ENCODE peak calls at places on chromosome 1, in eight cellular contexts. G, Q, J, B, K, F, E and R are unnamed samples. For H3K4me1, the result is how much of the 10 kb centered on the place peaks cover.

GRCh38 chr1:26602378-26602959 is 72.9 kb downstream of the RPS6KA1 start:
- DNase-seq in G (peak), Q (peak), J (no peak), B (no peak), K (peak), F (peak), E (peak), R (peak)

GRCh38 chr1:170149241-170149640 is 3.5 kb downstream of the NTMT2 start:
- DNase-seq in G (no peak), Q (no peak), J (no peak), B (no peak), K (no peak), F (no peak), E (no peak), R (no peak)

GRCh38 chr1:169368406-169368769 is 393 bp downstream of the BLZF1 start:
- DNase-seq in G (no peak), Q (no peak), J (no peak), B (no peak), K (no peak), F (peak), E (peak), R (peak)

GRCh38 chr1:165597883-165598675 is 33.0 kb upstream of the MGST3 start:
- DNase-seq in G (peak), Q (peak), J (peak), B (peak), K (peak), F (peak), E (peak), R (peak)

GRCh38 chr1:87592156-87592555 is 263.5 kb downstream of the LMO4 start:
- DNase-seq in G (no peak), Q (no peak), J (no peak), B (no peak), K (no peak), F (no peak), E (no peak), R (no peak)

GRCh38 chr1:39409055-39409816 is 82.2 kb upstream of the BMP8A start:
- DNase-seq in G (peak), Q (peak), J (no peak), B (peak), K (peak), F (peak), E (no peak), R (no peak)

GRCh38 chr1:100396651-100397050 is 44.3 kb downstream of the CDC14A start:
- DNase-seq in G (no peak), Q (no peak), J (no peak), B (no peak), K (no peak), F (no peak), E (no peak), R (no peak)

GRCh38 chr1:29713857-29714256 is 477.5 kb downstream of the PTPRU start:
- DNase-seq in G (no peak), Q (no peak), J (no peak), B (no peak), K (no peak), F (no peak), E (no peak), R (peak)

GRCh38 chr1:160070243-160071163 is 543 bp upstream of the KCNJ10 start:
- DNase-seq in G (peak), Q (peak), J (peak), B (peak), K (peak), F (peak), E (peak), R (peak)

GRCh38 chr1:74468982-74469603 is 43.3 kb downstream of the LRRC53 start:
- DNase-seq in G (no peak), Q (peak), J (no peak), B (no peak), K (peak), F (peak), E (no peak), R (peak)

GRCh38 chr1:2312589-2313301 is 78.6 kb downstream of the MORN1 start:
- DNase-seq in G (no peak), Q (no peak), J (no peak), B (no peak), K (no peak), F (no peak), E (no peak), R (no peak)

GRCh38 chr1:222798111-222798510 is 16.7 kb upstream of the DISP1 start:
- DNase-seq in G (no peak), Q (peak), J (no peak), B (no peak), K (no peak), F (no peak), E (no peak), R (peak)

GRCh38 chr1:89622895-89623294 is 10.0 kb upstream of the LRRC8C start:
- DNase-seq in G (no peak), Q (peak), J (no peak), B (no peak), K (peak), F (peak), E (no peak), R (no peak)

GRCh38 chr1:213669964-213670691 is 317.6 kb upstream of the PROX1 start:
- DNase-seq in G (peak), Q (no peak), J (no peak), B (no peak), K (peak), F (no peak), E (no peak), R (no peak)

GRCh38 chr1:230191079-230191478 is 124.0 kb downstream of the GALNT2 start:
- DNase-seq in G (no peak), Q (peak), J (no peak), B (peak), K (no peak), F (peak), E (no peak), R (peak)

GRCh38 chr1:59506952-59507351 is 210.1 kb downstream of the FGGY start:
- DNase-seq in G (no peak), Q (peak), J (no peak), B (peak), K (no peak), F (peak), E (no peak), R (peak)

GRCh38 chr1:12229835-12230548 is at the start of gene VPS13D:
- DNase-seq in G (peak), Q (peak), J (peak), B (peak), K (peak), F (peak), E (peak), R (peak)

GRCh38 chr1:59178803-59179202 is 118.1 kb upstream of the FGGY start:
- DNase-seq in G (no peak), Q (no peak), J (no peak), B (no peak), K (no peak), F (no peak), E (no peak), R (no peak)

GRCh38 chr1:112700290-112701226 is 6.4 kb downstream of the RHOC start:
- DNase-seq in G (peak), Q (peak), J (peak), B (peak), K (peak), F (peak), E (peak), R (peak)

GRCh38 chr1:227541796-227542152 is 21.6 kb upstream of the ZNF678 start:
- DNase-seq in G (peak), Q (no peak), J (no peak), B (no peak), K (peak), F (no peak), E (no peak), R (peak)

GRCh38 chr1:224747578-224747977 is 131.5 kb downstream of the CNIH3 start:
- DNase-seq in G (no peak), Q (peak), J (no peak), B (no peak), K (no peak), F (no peak), E (no peak), R (peak)

GRCh38 chr1:89911186-89911976 is 83.5 kb upstream of the ZNF326 start:
- DNase-seq in G (peak), Q (no peak), J (no peak), B (no peak), K (peak), F (no peak), E (no peak), R (peak)

GRCh38 chr1:89260575-89261275 is 11.9 kb downstream of the GBP5 start:
- DNase-seq in G (no peak), Q (peak), J (no peak), B (no peak), K (peak), F (no peak), E (no peak), R (peak)

GRCh38 chr1:29624320-29624719 is 388.0 kb downstream of the PTPRU start:
- DNase-seq in G (no peak), Q (no peak), J (no peak), B (no peak), K (no peak), F (no peak), E (no peak), R (no peak)

GRCh38 chr1:24903011-24903461 is 27.0 kb downstream of the RUNX3 start:
- DNase-seq in G (no peak), Q (no peak), J (no peak), B (no peak), K (no peak), F (no peak), E (no peak), R (no peak)
- H3K27ac ChIP-seq in G (no peak), Q (no peak), J (no peak), B (no peak), K (no peak), F (no peak), E (no peak), R (no peak)

GRCh38 chr1:221678014-221678413 is 63.9 kb downstream of the DUSP10 start:
- DNase-seq in G (no peak), Q (no peak), J (no peak), B (no peak), K (no peak), F (no peak), E (no peak), R (no peak)
- H3K4me1 ChIP-seq in G (under half), Q (under half), J (under half), B (under half), K (under half), F (under half), E (under half), R (under half)

GRCh38 chr1:61139324-61140055 is 57.1 kb downstream of the NFIA start:
- DNase-seq in G (no peak), Q (peak), J (no peak), B (no peak), K (no peak), F (no peak), E (no peak), R (peak)
- H3K27ac ChIP-seq in G (no peak), Q (no peak), J (no peak), B (no peak), K (no peak), F (peak), E (no peak), R (no peak)

GRCh38 chr1:24554714-24555113 is 1.2 kb upstream of the NCMAP start:
- DNase-seq in G (no peak), Q (no peak), J (no peak), B (no peak), K (no peak), F (no peak), E (no peak), R (no peak)

GRCh38 chr1:24553931-24554330 is 2.0 kb upstream of the NCMAP start:
- DNase-seq in G (no peak), Q (no peak), J (no peak), B (no peak), K (no peak), F (no peak), E (no peak), R (no peak)

GRCh38 chr1:24551910-24552571 is 3.8 kb upstream of the NCMAP start:
- DNase-seq in G (peak), Q (peak), J (no peak), B (no peak), K (peak), F (no peak), E (no peak), R (peak)

GRCh38 chr1:24548070-24548469 is 7.8 kb upstream of the NCMAP start:
- DNase-seq in G (no peak), Q (no peak), J (no peak), B (no peak), K (no peak), F (no peak), E (no peak), R (no peak)

GRCh38 chr1:24551290-24551859 is 4.5 kb upstream of the NCMAP start:
- DNase-seq in G (peak), Q (no peak), J (peak), B (no peak), K (no peak), F (no peak), E (no peak), R (no peak)
- H3K4me1 ChIP-seq in G (under half), Q (under half), J (under half), B (under half), K (under half), F (under half), E (under half), R (under half)

GRCh38 chr1:1213919-1214599 is at the start of gene TNFRSF4:
- DNase-seq in G (no peak), Q (no peak), J (peak), B (no peak), K (no peak), F (no peak), E (peak), R (no peak)
- H3K27ac ChIP-seq in G (no peak), Q (no peak), J (no peak), B (peak), K (no peak), F (no peak), E (peak), R (no peak)